ENCODE peak calls at places on chromosomes 13 and 19, in five cellular contexts. X is fibroblast of lung, I is AG10803, F is AG04450, U is aorta. E is an unnamed sample.

GRCh38 chr19:23281663-23282276 is 31.6 kb upstream of the ZNF724 start:
- DNase-seq in X (no peak), I (no peak), F (no peak), U (no peak), E (no peak)

GRCh38 chr13:26919311-26919710 is 158.7 kb upstream of the GPR12 start:
- DNase-seq in X (peak; percentile 66), I (peak; percentile 5), F (no peak), U (no peak), E (no peak)

GRCh38 chr19:19552811-19553210 is 14.7 kb downstream of the CILP2 start:
- DNase-seq in X (peak; percentile 29), I (peak; percentile 36), F (no peak), U (no peak), E (no peak)

GRCh38 chr13:28012896-28013295 is 24.4 kb upstream of the URAD start:
- DNase-seq in X (no peak), I (no peak), F (no peak), U (no peak), E (no peak)

GRCh38 chr19:48717059-48717395 is 2.5 kb downstream of the MAMSTR start:
- DNase-seq in X (peak; percentile 32), I (peak; percentile 27), F (no peak), U (no peak), E (no peak)

GRCh38 chr19:19342086-19343015 is 21.7 kb downstream of the MAU2 start:
- DNase-seq in X (peak; percentile 41), I (peak; percentile 48), F (peak; percentile 8), U (peak; percentile 85), E (no peak)

GRCh38 chr13:25232937-25233515 is 54.3 kb downstream of the MTMR6 start:
- DNase-seq in X (peak; percentile 6), I (peak; percentile 32), F (no peak), U (no peak), E (no peak)

GRCh38 chr13:63163903-63164302 is 1748.3 kb upstream of the PCDH20 start:
- DNase-seq in X (no peak), I (no peak), F (no peak), U (peak; percentile 32), E (no peak)

GRCh38 chr19:30593975-30594925 is 222.1 kb downstream of the ZNF536 start:
- DNase-seq in X (no peak), I (no peak), F (no peak), U (no peak), E (no peak)

GRCh38 chr13:24625870-24626419 is 54.3 kb upstream of the ATP12A start:
- DNase-seq in X (no peak), I (no peak), F (no peak), U (no peak), E (no peak)

GRCh38 chr13:27678306-27679040 is 56.8 kb downstream of the POLR1D start:
- DNase-seq in X (no peak), I (no peak), F (no peak), U (no peak), E (no peak)

GRCh38 chr13:80037505-80037888 is 303.4 kb downstream of the SPRY2 start:
- DNase-seq in X (peak; percentile 95), I (peak; percentile 86), F (peak; percentile 65), U (no peak), E (no peak)

GRCh38 chr19:29277107-29277506 is 64.2 kb upstream of the UQCRFS1 start:
- DNase-seq in X (no peak), I (peak; percentile 19), F (no peak), U (no peak), E (peak; percentile 28)

GRCh38 chr19:49533551-49534488 is 6.0 kb downstream of the RCN3 start:
- DNase-seq in X (peak; percentile 54), I (peak; percentile 34), F (no peak), U (peak; percentile 92), E (peak; percentile 88)

GRCh38 chr13:65188691-65189090 is 2041.4 kb downstream of the PCDH9 start:
- DNase-seq in X (peak; percentile 1), I (no peak), F (no peak), U (no peak), E (no peak)

GRCh38 chr13:24688111-24688510 is 7.9 kb downstream of the ATP12A start:
- DNase-seq in X (no peak), I (no peak), F (no peak), U (no peak), E (no peak)

GRCh38 chr19:46288896-46289588 is 7.8 kb upstream of the HIF3A start:
- DNase-seq in X (peak; percentile 90), I (peak; percentile 74), F (peak; percentile 71), U (no peak), E (peak; percentile 78)

GRCh38 chr13:91946498-91947070 is 548.2 kb downstream of the GPC5 start:
- DNase-seq in X (peak; percentile 16), I (no peak), F (no peak), U (no peak), E (no peak)

GRCh38 chr13:102402292-102402691 is 444 bp upstream of the FGF14 start:
- DNase-seq in X (peak; percentile 48), I (no peak), F (no peak), U (peak; percentile 70), E (peak; percentile 66)

GRCh38 chr19:916645-917322 is 349 bp upstream of the KISS1R start:
- DNase-seq in X (no peak), I (no peak), F (no peak), U (peak; percentile 76), E (no peak)
- H3K4me3 ChIP-seq in X (no peak overlapping the region), I (no peak overlapping the region), F (peak overlapping the region; percentile 17), U (no peak overlapping the region), E (peak overlapping the region; percentile 17)

GRCh38 chr13:110234532-110234931 is 72.4 kb downstream of the COL4A1 start:
- DNase-seq in X (no peak), I (no peak), F (no peak), U (no peak), E (no peak)

GRCh38 chr13:110232756-110233155 is 74.2 kb downstream of the COL4A1 start:
- DNase-seq in X (no peak), I (peak; percentile 62), F (no peak), U (peak; percentile 72), E (peak; percentile 78)

GRCh38 chr13:110233181-110233641 is 73.7 kb downstream of the COL4A1 start:
- DNase-seq in X (peak; percentile 65), I (peak; percentile 92), F (peak; percentile 67), U (peak; percentile 75), E (peak; percentile 90)

GRCh38 chr13:110232146-110232545 is 74.8 kb downstream of the COL4A1 start:
- DNase-seq in X (no peak), I (no peak), F (no peak), U (no peak), E (peak; percentile 20)

DNA sequence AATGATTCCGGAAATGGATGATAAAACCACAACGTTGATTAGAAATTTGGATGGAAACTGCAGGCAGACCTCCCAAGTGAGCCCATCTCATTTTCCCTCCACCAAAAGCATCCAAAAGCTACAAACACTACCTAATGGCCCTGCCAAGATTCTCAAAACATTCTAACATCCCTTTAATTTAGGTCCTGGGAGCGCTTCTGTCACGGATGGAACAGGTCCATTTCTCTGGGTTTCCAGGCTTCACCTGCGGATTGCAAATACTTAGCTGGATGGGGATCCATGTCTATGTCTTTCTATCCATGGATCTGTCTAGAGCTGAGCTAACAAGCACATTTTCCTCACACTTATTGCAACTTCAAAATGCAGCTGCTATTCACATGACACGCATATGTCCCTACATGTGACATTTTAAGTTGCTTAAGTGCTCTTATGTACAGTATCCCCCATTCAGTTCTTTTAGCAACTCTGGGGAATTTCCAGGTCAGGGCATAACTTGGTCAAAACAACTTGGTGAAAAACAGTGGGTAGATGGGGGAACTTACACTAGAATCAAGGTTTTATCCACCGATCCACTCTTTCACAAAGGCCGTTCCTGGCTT is 73.2 kb downstream of the COL4A1 start:
- DNase-seq in X (no peak), I (peak; percentile 75), F (no peak), U (no peak), E (no peak)
- H3K4me3 ChIP-seq in X (no peak overlapping the region), I (peak overlapping the region; percentile 51), F (no peak overlapping the region), U (no peak overlapping the region), E (peak overlapping the region; percentile 15)

GRCh38 chr19:35909684-35910035 is 1.6 kb upstream of the TYROBP start:
- DNase-seq in X (no peak), I (no peak), F (no peak), U (no peak), E (no peak)

GRCh38 chr19:35907377-35907745 is 734 bp downstream of the TYROBP start:
- DNase-seq in X (no peak), I (no peak), F (no peak), U (no peak), E (no peak)

GRCh38 chr19:35908010-35908441 is at the start of gene TYROBP:
- DNase-seq in X (no peak), I (no peak), F (no peak), U (no peak), E (no peak)

GRCh38 chr19:35911173-35911572 is 3.1 kb upstream of the TYROBP start:
- DNase-seq in X (no peak), I (no peak), F (no peak), U (no peak), E (no peak)

DNA sequence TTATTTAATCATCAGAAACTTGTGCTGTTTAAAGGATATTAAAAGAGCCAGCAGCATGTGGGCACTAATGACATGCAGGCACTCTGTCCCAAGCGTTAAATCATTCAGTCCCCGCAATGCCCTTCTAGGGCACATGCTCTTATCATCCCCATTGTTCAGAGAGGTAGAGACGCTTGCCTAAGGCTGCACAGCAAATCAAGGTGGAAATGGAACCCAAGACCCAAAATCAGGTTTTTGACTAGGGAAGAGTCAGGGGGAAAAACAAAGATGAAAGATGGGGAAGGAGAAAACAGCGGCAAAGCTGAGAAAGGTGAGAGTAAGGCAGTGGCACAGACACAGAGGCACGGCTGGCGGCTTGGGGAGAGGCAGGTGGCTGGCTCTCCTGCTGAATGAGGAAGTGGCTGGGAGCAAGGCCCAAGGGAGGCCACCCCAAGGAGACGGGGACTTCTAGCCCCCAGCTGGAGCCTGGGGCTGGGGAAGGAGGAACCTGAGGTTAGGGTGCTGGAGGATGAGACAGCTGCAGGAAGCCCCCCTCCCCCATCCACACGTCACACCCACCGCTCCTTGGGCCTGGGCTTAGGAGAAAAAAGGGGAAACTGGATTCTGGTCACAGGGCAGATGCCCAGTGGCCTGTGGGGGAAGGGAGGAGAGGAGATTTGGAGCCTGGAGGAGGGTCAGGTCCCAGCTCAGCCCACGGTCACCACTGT is 1.0 kb upstream of the TYROBP start:
- DNase-seq in X (no peak), I (no peak), F (no peak), U (peak; percentile 87), E (peak; percentile 88)
- H3K4me3 ChIP-seq in X (no peak overlapping the region), I (no peak overlapping the region), F (no peak overlapping the region), U (no peak overlapping the region), E (no peak overlapping the region)

GRCh38 chr13:21539687-21540086 is 64.3 kb downstream of the MICU2 start:
- DNase-seq in X (no peak), I (no peak), F (no peak), U (no peak), E (no peak)

GRCh38 chr13:21534760-21535159 is 69.2 kb downstream of the MICU2 start:
- DNase-seq in X (no peak), I (no peak), F (no peak), U (no peak), E (no peak)

GRCh38 chr13:21538753-21539152 is 65.2 kb downstream of the MICU2 start:
- DNase-seq in X (no peak), I (no peak), F (no peak), U (no peak), E (no peak)

GRCh38 chr13:21538280-21538679 is 65.7 kb downstream of the MICU2 start:
- DNase-seq in X (no peak), I (no peak), F (no peak), U (no peak), E (no peak)

DNA sequence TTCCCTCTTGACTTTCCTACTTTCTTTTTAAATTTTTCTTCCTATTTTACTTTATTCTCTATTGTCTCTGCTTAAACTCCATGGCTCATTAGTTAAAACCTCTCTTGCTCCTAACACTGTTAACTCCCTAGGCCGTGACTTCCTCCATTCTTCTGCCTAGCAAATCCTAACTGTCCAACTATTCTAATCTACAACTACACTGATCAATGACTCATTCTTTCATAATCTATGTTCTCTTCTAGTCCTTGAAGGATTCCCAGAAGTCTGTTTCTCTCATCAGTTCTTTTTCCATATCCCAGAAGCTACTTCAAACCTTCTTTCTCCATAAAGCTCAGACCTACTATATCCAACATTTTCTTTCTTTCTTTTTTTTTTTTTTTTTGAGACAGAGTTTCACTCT is 66.9 kb downstream of the MICU2 start:
- DNase-seq in X (peak; percentile 17), I (peak; percentile 15), F (no peak), U (no peak), E (no peak)
- H3K4me3 ChIP-seq in X (no peak overlapping the region), I (no peak overlapping the region), F (no peak overlapping the region), U (no peak overlapping the region), E (no peak overlapping the region)